ENCODE peak calls at places on chromosomes 12 and 14, in nine cellular contexts. I is Daoy; D is dorsolateral prefrontal cortex; G is activated naive CD8-positive, alpha-beta T cell treated with anti-CD3 and anti-CD28 coated beads for 36 hours; K is kidney glomerular epithelial cell; J is AG20443; R is anterior cingulate cortex; M is A549; S is T-helper 1 cell. L is an unnamed sample.

GRCh38 chr12:92628476-92628875 is 74.3 kb upstream of the PLEKHG7 start:
- DNase-seq in I (peak), D (no peak), G (no peak), K (peak), J (no peak), R (no peak), M (no peak), S (no peak), L (no peak)

GRCh38 chr12:7042847-7043246 is 17.7 kb upstream of the C1S start:
- DNase-seq in I (peak), D (no peak), G (no peak), K (peak), J (peak), R (no peak), M (peak), S (no peak), L (no peak)

GRCh38 chr14:39015964-39016577 is 87.0 kb downstream of the SEC23A start:
- DNase-seq in I (no peak), D (no peak), G (no peak), K (no peak), J (peak), R (no peak), M (no peak), S (no peak), L (no peak)

GRCh38 chr14:35285168-35285990 is 6.8 kb upstream of the PSMA6 start:
- DNase-seq in I (peak), D (no peak), G (peak), K (no peak), J (no peak), R (no peak), M (no peak), S (no peak), L (no peak)

GRCh38 chr14:64612021-64612380 is 62.2 kb downstream of the PPP1R36 start:
- DNase-seq in I (peak), D (no peak), G (no peak), K (peak), J (peak), R (no peak), M (peak), S (no peak), L (no peak)

GRCh38 chr12:110995615-110996014 is 75.2 kb upstream of the MYL2 start:
- DNase-seq in I (no peak), D (no peak), G (no peak), K (no peak), J (no peak), R (no peak), M (no peak), S (no peak), L (no peak)

GRCh38 chr14:56787530-56787929 is 22.7 kb downstream of the OTX2 start:
- DNase-seq in I (no peak), D (no peak), G (no peak), K (no peak), J (no peak), R (no peak), M (no peak), S (no peak), L (no peak)

GRCh38 chr12:93879476-93880376 is 202.6 kb downstream of the CRADD start:
- DNase-seq in I (peak), D (no peak), G (no peak), K (peak), J (peak), R (no peak), M (no peak), S (no peak), L (no peak)

GRCh38 chr14:73462078-73462715 is 3.9 kb upstream of the NUMB start:
- DNase-seq in I (peak), D (peak), G (no peak), K (no peak), J (no peak), R (no peak), M (peak), S (no peak), L (no peak)

GRCh38 chr12:122155705-122156104 is 18.3 kb downstream of the IL31 start:
- DNase-seq in I (no peak), D (no peak), G (no peak), K (no peak), J (no peak), R (no peak), M (no peak), S (no peak), L (no peak)

GRCh38 chr14:93078830-93079229 is 36.9 kb downstream of the ITPK1 start:
- DNase-seq in I (no peak), D (no peak), G (no peak), K (no peak), J (peak), R (no peak), M (no peak), S (no peak), L (no peak)

L was measured in ecto neural progenitor cell.